ENCODE peak calls at places on chromosome 20, in six cellular contexts. B is H9, Y is neuronal stem cell, N is IMR-90, H is H1, M is mesenchymal stem cell. G is an unnamed sample.

GRCh38 chr20:23179766-23180403 is 93.8 kb upstream of the CD93 start:
- DNase-seq in B (no peak), Y (no peak), N (no peak), H (no peak), M (peak), G (no peak)

GRCh38 chr20:38610521-38610920 is 8.9 kb downstream of the ARHGAP40 start:
- DNase-seq in B (no peak), Y (no peak), N (peak), H (no peak), M (no peak), G (no peak)

GRCh38 chr20:871436-871835 is 37.9 kb downstream of the FAM110A start:
- DNase-seq in B (no peak), Y (no peak), N (no peak), H (no peak), M (no peak), G (no peak)

GRCh38 chr20:33137195-33137594 is 30.8 kb upstream of the BPIFA2 start:
- DNase-seq in B (no peak), Y (no peak), N (no peak), H (no peak), M (no peak), G (no peak)

GRCh38 chr20:62874745-62875344 is 13.2 kb upstream of the TCFL5 start:
- DNase-seq in B (no peak), Y (no peak), N (no peak), H (no peak), M (peak), G (no peak)

GRCh38 chr20:10476319-10476724 is 41.2 kb downstream of the SLX4IP start:
- DNase-seq in B (no peak), Y (no peak), N (peak), H (no peak), M (no peak), G (no peak)

GRCh38 chr20:33279261-33279910 is 3.6 kb upstream of the BPIFB1 start:
- DNase-seq in B (no peak), Y (no peak), N (no peak), H (no peak), M (no peak), G (no peak)

GRCh38 chr20:25468126-25469075 is 60.9 kb downstream of the GINS1 start:
- DNase-seq in B (no peak), Y (no peak), N (no peak), H (no peak), M (no peak), G (no peak)

GRCh38 chr20:55616367-55616766 is 389.0 kb downstream of the CBLN4 start:
- DNase-seq in B (no peak), Y (no peak), N (no peak), H (no peak), M (no peak), G (no peak)

GRCh38 chr20:47662483-47663353 is 122.6 kb downstream of the SULF2 start:
- DNase-seq in B (no peak), Y (no peak), N (no peak), H (no peak), M (no peak), G (no peak)

GRCh38 chr20:38156888-38157634 is 8.0 kb downstream of the TGM2 start:
- DNase-seq in B (no peak), Y (no peak), N (peak), H (no peak), M (no peak), G (no peak)

DNA sequence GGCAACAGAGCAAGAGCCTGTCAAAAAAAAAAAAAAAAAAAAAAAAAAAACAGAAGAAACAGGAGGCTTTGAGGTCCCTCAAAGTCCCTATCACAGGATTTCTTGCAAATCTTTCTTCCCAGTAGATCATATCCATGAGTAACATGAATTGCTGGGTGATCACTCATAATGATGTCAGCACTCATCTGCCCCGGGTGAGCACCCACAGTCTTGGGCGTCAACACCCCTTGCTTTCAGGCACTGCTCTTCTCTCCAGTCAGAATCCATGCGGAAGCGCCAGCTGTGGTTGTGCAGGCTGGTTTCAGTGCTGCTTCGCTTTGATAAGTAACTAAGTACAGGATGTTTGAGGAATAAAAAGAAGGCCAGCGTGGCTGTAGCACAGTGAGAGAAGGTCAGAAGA is 40.1 kb upstream of the INSM1 start:
- DNase-seq in B (no peak), Y (no peak), N (peak), H (no peak), M (no peak), G (no peak)
- H2BK15ac ChIP-seq in B (no peak), Y (no peak), N (no peak), H (no peak), M (no peak), G (no peak)

DNA sequence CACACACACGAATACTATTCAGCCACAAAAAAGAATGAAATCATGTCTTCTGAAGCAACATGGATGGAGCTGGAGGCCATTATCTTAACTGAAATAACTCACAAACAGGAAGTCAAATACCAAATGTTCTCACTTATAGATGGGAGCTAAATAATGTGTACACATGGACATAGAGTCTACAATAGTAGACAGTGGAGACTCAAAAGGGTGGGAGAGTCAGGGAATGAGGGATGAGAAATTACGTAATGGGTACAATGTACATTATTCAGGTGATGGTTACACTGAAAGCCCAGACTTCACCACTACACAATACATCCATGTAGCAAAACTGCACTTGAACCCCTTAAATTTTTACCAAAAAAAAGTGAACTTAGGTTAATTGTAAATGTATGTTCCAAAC is 160.4 kb downstream of the TASP1 start:
- DNase-seq in B (no peak), Y (no peak), N (no peak), H (no peak), M (no peak), G (no peak)
- H3K4ac ChIP-seq in B (no peak), Y (no peak), N (no peak), H (no peak), M (no peak), G (no peak)

GRCh38 chr20:20161611-20162010 is 109.3 kb downstream of the CFAP61 start:
- DNase-seq in B (no peak), Y (no peak), N (no peak), H (no peak), M (no peak), G (no peak)
- H2BK15ac ChIP-seq in B (no peak), Y (no peak), N (no peak), H (no peak), M (no peak), G (no peak)

GRCh38 chr20:58392286-58392685 is 3.3 kb downstream of the VAPB start:
- DNase-seq in B (no peak), Y (no peak), N (no peak), H (no peak), M (no peak), G (no peak)
- H3K4ac ChIP-seq in B (no peak), Y (no peak), N (no peak), H (no peak), M (no peak), G (no peak)